ENCODE peak calls at places on chromosomes 3 and 15, in five cellular contexts. U is endothelial cell of umbilical vein, E is sigmoid colon, B is upper lobe of right lung, V is cardiac muscle cell. N is an unnamed sample.

GRCh38 chr15:40048155-40048792 is 9.3 kb upstream of the SRP14 start:
- DNase-seq in E (peak; percentile 59), V (no peak), B (no peak), U (peak; percentile 38), N (no peak)

GRCh38 chr3:65550137-65550536 is 488.6 kb downstream of the MAGI1 start:
- DNase-seq in E (no peak), B (no peak), U (no peak), V (no peak), N (no peak)

GRCh38 chr15:41911691-41912345 is 18.0 kb upstream of the SPTBN5 start:
- DNase-seq in E (no peak), U (no peak), V (no peak), B (no peak), N (no peak)

GRCh38 chr3:30518201-30518864 is 88.1 kb upstream of the TGFBR2 start:
- DNase-seq in B (no peak), U (peak; percentile 99), V (peak; percentile 93), E (peak; percentile 88), N (no peak)

GRCh38 chr15:79314186-79314585 is 3.3 kb downstream of the TMED3 start:
- DNase-seq in U (no peak), E (no peak), B (no peak), V (no peak), N (no peak)

GRCh38 chr3:84136425-84136824 is 822.4 kb upstream of the CADM2 start:
- DNase-seq in V (no peak), B (no peak), U (no peak), E (no peak), N (no peak)

GRCh38 chr3:28320981-28321380 is 27.5 kb upstream of the ZCWPW2 start:
- DNase-seq in V (no peak), E (no peak), U (no peak), B (no peak), N (no peak)

GRCh38 chr3:45906681-45907220 is 20.4 kb downstream of the CCR9 start:
- DNase-seq in V (peak; percentile 70), U (peak; percentile 24), B (no peak), E (no peak), N (no peak)

GRCh38 chr3:158395421-158395820 is 175.6 kb upstream of the MLF1 start:
- DNase-seq in B (no peak), V (peak; percentile 3), U (no peak), E (no peak), N (no peak)

GRCh38 chr3:156448300-156448699 is 106.6 kb downstream of the SSR3 start:
- DNase-seq in B (no peak), V (peak; percentile 53), U (peak; percentile 39), E (no peak), N (no peak)

GRCh38 chr3:156445117-156445968 is 109.6 kb downstream of the SSR3 start:
- DNase-seq in V (no peak), B (no peak), E (no peak), U (no peak), N (no peak)

DNA sequence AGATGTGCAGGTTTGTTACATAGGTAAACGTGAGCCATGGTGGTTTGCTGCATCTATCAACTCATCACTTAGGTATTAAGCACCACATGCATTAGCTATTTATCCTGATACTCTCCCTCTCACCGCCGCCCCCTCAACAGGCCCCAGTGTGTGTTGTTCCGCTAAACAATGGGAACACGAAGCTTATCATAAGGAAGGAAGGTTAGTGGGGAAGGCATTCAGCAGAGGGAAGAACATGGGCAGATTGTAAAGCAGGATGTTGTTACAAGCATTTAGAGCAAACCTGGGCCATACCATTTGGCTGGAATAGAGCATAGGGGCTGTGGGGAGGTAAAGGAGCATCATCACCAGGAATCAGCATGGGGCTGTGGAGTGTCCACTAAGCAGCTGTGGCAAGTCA is 111.8 kb downstream of the SSR3 start:
- DNase-seq in B (no peak), V (peak; percentile 21), U (peak; percentile 81), E (no peak), N (no peak)
- TF ChIP-seq CTCF in B (no peak), V (no peak), U (no peak), E (no peak), N (no peak)

GRCh38 chr3:13364602-13365271 is 55.4 kb downstream of the NUP210 start:
- DNase-seq in E (no peak), U (no peak), V (no peak), B (no peak), N (no peak)

GRCh38 chr3:13368834-13369233 is 51.3 kb downstream of the NUP210 start:
- DNase-seq in V (no peak), E (no peak), B (no peak), U (no peak), N (no peak)

GRCh38 chr3:13367728-13368127 is 52.4 kb downstream of the NUP210 start:
- DNase-seq in V (no peak), E (no peak), U (no peak), B (no peak), N (no peak)

GRCh38 chr3:13362551-13362950 is 57.6 kb downstream of the NUP210 start:
- DNase-seq in B (no peak), V (no peak), E (no peak), U (no peak), N (no peak)

GRCh38 chr3:13365390-13366379 is 54.4 kb downstream of the NUP210 start:
- DNase-seq in V (no peak), E (no peak), U (no peak), B (no peak), N (no peak)
- H3K36me3 ChIP-seq in V (peaks cover 5% of the 10 kb centered on the region), E (no peaks in the 10 kb centered on the region), U (no peaks in the 10 kb centered on the region), B (peaks cover 12% of the 10 kb centered on the region), N (no peaks in the 10 kb centered on the region)

GRCh38 chr3:127473244-127474024 is 117.1 kb downstream of the TPRA1 start:
- DNase-seq in U (no peak), B (no peak), V (no peak), E (no peak), N (no peak)
- TF ChIP-seq CTCF in U (no peak), B (peak; percentile 25), V (peak; percentile 14), E (no peak), N (peak; percentile 23)

GRCh38 chr3:16181361-16181760 is 6.9 kb downstream of the GALNT15 start:
- DNase-seq in U (no peak), E (peak; percentile 94), B (peak; percentile 72), V (peak; percentile 48), N (no peak)

GRCh38 chr3:16183601-16184270 is 9.3 kb downstream of the GALNT15 start:
- DNase-seq in E (no peak), V (peak; percentile 91), B (no peak), U (no peak), N (peak; percentile 37)

GRCh38 chr3:16182183-16182582 is 7.7 kb downstream of the GALNT15 start:
- DNase-seq in U (no peak), V (no peak), E (no peak), B (no peak), N (peak; percentile 31)

GRCh38 chr3:16183082-16183481 is 8.6 kb downstream of the GALNT15 start:
- DNase-seq in V (no peak), U (no peak), E (no peak), B (no peak), N (no peak)

DNA sequence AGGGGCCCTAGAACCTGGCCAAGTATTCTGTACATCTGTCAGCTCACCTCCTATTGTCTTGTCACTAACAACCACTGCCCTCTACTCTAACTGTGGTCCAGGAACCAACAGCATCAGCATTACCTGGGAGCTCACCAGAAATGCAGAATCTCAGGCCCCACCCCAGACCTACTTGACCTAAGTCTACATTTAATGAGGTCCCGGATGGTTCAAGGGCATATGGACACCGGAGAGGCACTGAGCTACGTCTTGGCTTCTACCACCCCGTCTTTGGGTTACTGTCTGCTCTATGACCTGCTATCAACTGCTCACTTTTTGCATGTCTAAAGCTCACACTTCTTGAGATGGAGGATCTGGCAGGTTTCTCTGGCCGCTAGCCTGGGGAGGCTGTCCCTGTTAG is 8.1 kb downstream of the GALNT15 start:
- DNase-seq in V (no peak), E (no peak), B (no peak), U (no peak), N (no peak)
- H3K36me3 ChIP-seq in V (no peaks in the 10 kb centered on the region), E (no peaks in the 10 kb centered on the region), B (no peaks in the 10 kb centered on the region), U (no peaks in the 10 kb centered on the region), N (no peaks in the 10 kb centered on the region)

GRCh38 chr3:61846488-61846887 is 285.1 kb downstream of the PTPRG start:
- DNase-seq in B (no peak), E (no peak), V (no peak), U (no peak), N (no peak)
- TF ChIP-seq CTCF in B (no peak), E (no peak), V (no peak), U (no peak), N (no peak)

DNA sequence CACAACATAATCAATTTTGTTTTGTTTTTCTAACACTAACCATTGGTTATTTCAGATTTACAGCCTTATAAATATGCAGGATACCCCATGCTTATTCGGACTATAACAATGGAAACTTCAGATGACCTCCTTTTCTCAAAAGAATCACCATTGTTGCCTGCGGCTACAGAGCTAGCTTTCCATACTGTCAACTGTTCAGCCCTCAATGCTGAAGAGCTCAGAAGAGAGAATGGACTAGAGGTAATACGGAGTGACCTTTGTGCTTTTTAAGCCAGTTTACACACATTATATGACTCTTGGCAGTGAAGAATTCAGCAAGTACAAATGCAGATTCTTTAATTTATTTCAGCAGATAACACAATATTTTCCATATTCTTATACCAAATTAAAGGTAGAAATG is 81.8 kb downstream of the DNAJC13 start:
- DNase-seq in U (no peak), V (no peak), B (no peak), E (no peak), N (no peak)
- H3K36me3 ChIP-seq in U (peaks cover 23% of the 10 kb centered on the region), V (peaks cover 87% of the 10 kb centered on the region), B (peaks cover 96% of the 10 kb centered on the region), E (peaks cover 64% of the 10 kb centered on the region), N (no peaks in the 10 kb centered on the region)

DNA sequence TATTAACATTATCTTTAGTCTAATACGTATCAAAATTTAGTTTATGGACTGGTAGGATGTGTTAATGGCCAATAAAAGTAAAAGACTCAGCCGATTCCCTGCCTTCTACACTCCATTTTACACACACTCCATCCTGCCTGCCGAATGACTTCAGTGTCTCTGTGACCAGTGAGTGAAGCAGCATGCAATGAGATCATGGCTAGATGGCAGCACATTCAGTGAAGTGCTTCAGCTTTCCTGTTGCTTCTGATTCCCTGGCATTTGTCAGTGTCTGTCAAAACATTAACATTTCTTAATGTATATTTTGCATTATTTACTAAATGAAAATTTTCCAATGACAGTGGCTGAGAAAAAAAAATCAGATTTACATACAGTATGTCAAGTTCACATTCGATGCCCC is 412.0 kb downstream of the FHIT start:
- DNase-seq in U (no peak), E (no peak), V (no peak), B (no peak), N (no peak)
- TF ChIP-seq CTCF in U (no peak), E (no peak), V (no peak), B (no peak), N (peak; percentile 18)

N was measured in kidney epithelial cell.